ENCODE peak calls at places on chromosomes 7 and 10, in nine cellular contexts. S, T, P, A, F, X, G, N and I are unnamed samples.

GRCh38 chr10:53130337-53130736 is 357.8 kb upstream of the MBL2 start:
- DNase-seq in A (no peak), S (no peak), T (no peak), F (no peak), X (no peak), N (no peak), P (no peak), G (no peak), I (no peak)

GRCh38 chr7:152338553-152338952 is 97.2 kb downstream of the KMT2C start:
- DNase-seq in P (no peak), A (no peak), N (no peak), F (no peak), T (no peak), S (no peak), G (no peak), X (no peak), I (no peak)

GRCh38 chr10:27861781-27862180 is 116.2 kb upstream of the MKX start:
- DNase-seq in X (no peak), A (no peak), S (no peak), N (no peak), P (no peak), T (no peak), G (no peak), F (peak), I (no peak)

GRCh38 chr7:110399421-110399820 is 691.5 kb upstream of the LRRN3 start:
- DNase-seq in T (no peak), P (no peak), G (no peak), X (no peak), S (no peak), A (no peak), F (no peak), N (no peak), I (no peak)

GRCh38 chr7:55469271-55469681 is 103.0 kb downstream of the VOPP1 start:
- DNase-seq in X (no peak), N (peak), A (no peak), G (no peak), P (no peak), T (no peak), S (no peak), F (no peak), I (no peak)

GRCh38 chr7:43362652-43363428 is 220.1 kb upstream of the STK17A start:
- DNase-seq in F (peak), S (no peak), P (no peak), X (no peak), A (no peak), N (no peak), G (no peak), T (peak), I (no peak)

GRCh38 chr10:76051007-76051936 is 619.8 kb downstream of the LRMDA start:
- DNase-seq in G (no peak), S (no peak), X (no peak), P (no peak), A (no peak), N (no peak), T (no peak), F (no peak), I (no peak)

GRCh38 chr10:73744690-73744994 is 470 bp downstream of the SEC24C start:
- DNase-seq in G (no peak), P (no peak), S (peak), X (peak), N (no peak), F (peak), T (no peak), A (peak), I (peak)

GRCh38 chr7:122310119-122311021 is 5.8 kb upstream of the FEZF1 start:
- DNase-seq in G (no peak), P (peak), N (no peak), A (no peak), X (no peak), T (no peak), F (peak), S (no peak), I (no peak)

GRCh38 chr7:55517191-55517633 is 55.1 kb downstream of the VOPP1 start:
- DNase-seq in X (no peak), P (no peak), N (no peak), F (no peak), G (no peak), T (no peak), A (no peak), S (peak), I (no peak)

GRCh38 chr10:13970231-13970966 is 360.3 kb downstream of the FRMD4A start:
- DNase-seq in P (no peak), T (no peak), N (no peak), F (no peak), A (no peak), X (no peak), S (no peak), G (no peak), I (no peak)

GRCh38 chr10:131702521-131703356 is 198.1 kb upstream of the PPP2R2D start:
- DNase-seq in T (no peak), A (no peak), F (no peak), N (no peak), S (no peak), X (no peak), P (peak), G (no peak), I (no peak)

GRCh38 chr7:102873470-102874165 is 39.2 kb upstream of the LRRC17 start:
- DNase-seq in N (no peak), P (no peak), F (no peak), S (no peak), T (no peak), X (no peak), A (no peak), G (no peak), I (no peak)

GRCh38 chr10:44395902-44396670 is 11.2 kb upstream of the CXCL12 start:
- DNase-seq in A (no peak), X (no peak), S (no peak), N (no peak), G (no peak), F (no peak), T (no peak), P (peak), I (no peak)

GRCh38 chr7:15750741-15751140 is 64.3 kb upstream of the MEOX2 start:
- DNase-seq in P (no peak), X (no peak), T (no peak), S (no peak), G (no peak), N (no peak), F (no peak), A (no peak), I (no peak)